ENCODE peak calls at places on chromosomes 16 and 17, in six cellular contexts. V, K, B, S, T and H are unnamed samples.

GRCh38 chr16:57801856-57802634 is at the start of gene KIFC3:
- DNase-seq in S (peak), K (peak), B (peak), V (no peak), T (peak), H (peak)

GRCh38 chr17:80847506-80848230 is 144.0 kb upstream of the CHMP6 start:
- DNase-seq in V (no peak), T (no peak), S (no peak), B (no peak), K (no peak), H (no peak)

GRCh38 chr16:77971306-77972131 is 50.8 kb upstream of the CLEC3A start:
- DNase-seq in K (peak), S (peak), T (peak), V (no peak), B (peak), H (peak)

GRCh38 chr17:11882716-11883115 is 114.6 kb downstream of the ZNF18 start:
- DNase-seq in K (no peak), B (no peak), V (no peak), T (no peak), S (no peak), H (no peak)

GRCh38 chr17:51739245-51739886 is 419.1 kb downstream of the CA10 start:
- DNase-seq in T (no peak), B (no peak), S (no peak), K (no peak), V (no peak), H (no peak)

GRCh38 chr16:15811778-15812750 is 44.8 kb downstream of the MYH11 start:
- DNase-seq in T (peak), S (no peak), K (no peak), B (peak), V (peak), H (no peak)

GRCh38 chr16:51731160-51731559 is 580.1 kb upstream of the SALL1 start:
- DNase-seq in V (no peak), B (no peak), S (no peak), T (no peak), K (no peak), H (no peak)

GRCh38 chr17:74011963-74012362 is 191.5 kb upstream of the RPL38 start:
- DNase-seq in S (no peak), V (no peak), B (no peak), T (no peak), K (no peak), H (no peak)

GRCh38 chr17:34739386-34739785 is 160.0 kb downstream of the TMEM132E start:
- DNase-seq in B (no peak), S (no peak), V (no peak), K (no peak), T (no peak), H (no peak)

GRCh38 chr16:68433316-68433715 is 15.0 kb downstream of the SMPD3 start:
- DNase-seq in K (no peak), B (no peak), V (no peak), T (no peak), S (no peak), H (no peak)

GRCh38 chr16:56985288-56985961 is 3.9 kb upstream of the NLRC5 start:
- DNase-seq in V (peak), T (peak), S (no peak), B (peak), K (peak), H (no peak)

GRCh38 chr16:46949216-46949892 is 24.1 kb downstream of the DNAJA2 start:
- DNase-seq in T (no peak), S (no peak), K (no peak), V (no peak), B (no peak), H (no peak)

GRCh38 chr16:89618114-89618999 is 4.9 kb downstream of the DPEP1 start:
- DNase-seq in K (no peak), S (no peak), T (no peak), B (peak), V (no peak), H (no peak)

GRCh38 chr17:7886227-7887037 is 2.2 kb upstream of the CHD3 start:
- DNase-seq in B (peak), S (peak), V (no peak), K (peak), T (peak), H (peak)

GRCh38 chr16:19411298-19411697 is 6.4 kb upstream of the TMC5 start:
- DNase-seq in K (no peak), V (no peak), T (no peak), B (no peak), S (no peak), H (no peak)

GRCh38 chr16:66168777-66169176 is 197.7 kb upstream of the CDH5 start:
- DNase-seq in S (no peak), K (no peak), B (no peak), V (no peak), T (no peak), H (no peak)

GRCh38 chr16:23026777-23027362 is 122.4 kb downstream of the USP31 start:
- DNase-seq in V (no peak), T (peak), S (no peak), B (peak), K (no peak), H (no peak)

GRCh38 chr16:18969855-18970240 is 13.9 kb upstream of the TMC7 start:
- DNase-seq in K (no peak), S (no peak), T (no peak), V (no peak), B (no peak), H (no peak)

GRCh38 chr17:45719335-45720071 is 64.6 kb upstream of the CRHR1 start:
- DNase-seq in T (peak), K (no peak), B (peak), S (no peak), V (peak), H (no peak)

GRCh38 chr16:50310308-50311133 is 44.2 kb downstream of the ADCY7 start:
- DNase-seq in B (no peak), V (no peak), S (peak), T (no peak), K (no peak), H (no peak)

GRCh38 chr16:64035337-64035736 is 1086.5 kb downstream of the CDH11 start:
- DNase-seq in K (no peak), T (no peak), B (no peak), S (no peak), V (no peak), H (no peak)

GRCh38 chr17:49404371-49404770 is 10.3 kb downstream of the PHB1 start:
- DNase-seq in B (no peak), K (no peak), S (peak), V (no peak), T (no peak), H (no peak)

GRCh38 chr17:19672009-19672837 is 23.7 kb downstream of the ALDH3A2 start:
- DNase-seq in S (no peak), V (no peak), B (no peak), K (peak), T (no peak), H (no peak)

GRCh38 chr16:75996491-75996890 is 270.2 kb upstream of the CPHXL start:
- DNase-seq in B (no peak), S (no peak), K (no peak), V (no peak), T (no peak), H (no peak)

GRCh38 chr17:81018044-81018802 is 16.7 kb upstream of the BAIAP2 start:
- DNase-seq in B (peak), T (peak), K (no peak), S (no peak), V (no peak), H (no peak)

GRCh38 chr17:79706931-79707382 is 23.8 kb upstream of the ENPP7 start:
- DNase-seq in V (no peak), B (peak), S (no peak), T (no peak), K (no peak), H (no peak)

GRCh38 chr17:34117332-34117731 is 137.8 kb upstream of the CCL2 start:
- DNase-seq in S (no peak), V (no peak), T (no peak), B (no peak), K (no peak), H (no peak)

GRCh38 chr17:16584273-16584995 is 15.4 kb upstream of the ZNF287 start:
- DNase-seq in V (peak), T (peak), B (peak), S (peak), K (peak), H (peak)

GRCh38 chr16:10225653-10226052 is 43.4 kb upstream of the GRIN2A start:
- DNase-seq in S (no peak), K (no peak), B (no peak), T (no peak), V (no peak), H (no peak)

GRCh38 chr16:67278773-67279295 is 498 bp upstream of the PLEKHG4 start:
- DNase-seq in K (peak), T (no peak), V (no peak), S (no peak), B (no peak), H (peak)

GRCh38 chr17:76420356-76421053 is 32.4 kb downstream of the UBE2O start:
- DNase-seq in B (no peak), T (no peak), S (no peak), V (no peak), K (no peak), H (no peak)

GRCh38 chr17:78206298-78206697 is 7.8 kb upstream of the BIRC5 start:
- DNase-seq in B (no peak), T (no peak), S (no peak), V (no peak), K (no peak), H (no peak)
- TF ChIP-seq CTCF in B (peak), T (peak), S (no peak), V (no peak), K (no peak), H (peak)

GRCh38 chr17:50603340-50603739 is 31.3 kb upstream of the ABCC3 start:
- DNase-seq in V (no peak), T (no peak), K (no peak), S (no peak), B (no peak), H (no peak)
- TF ChIP-seq CTCF in V (peak), T (peak), K (no peak), S (no peak), B (no peak), H (no peak)

DNA sequence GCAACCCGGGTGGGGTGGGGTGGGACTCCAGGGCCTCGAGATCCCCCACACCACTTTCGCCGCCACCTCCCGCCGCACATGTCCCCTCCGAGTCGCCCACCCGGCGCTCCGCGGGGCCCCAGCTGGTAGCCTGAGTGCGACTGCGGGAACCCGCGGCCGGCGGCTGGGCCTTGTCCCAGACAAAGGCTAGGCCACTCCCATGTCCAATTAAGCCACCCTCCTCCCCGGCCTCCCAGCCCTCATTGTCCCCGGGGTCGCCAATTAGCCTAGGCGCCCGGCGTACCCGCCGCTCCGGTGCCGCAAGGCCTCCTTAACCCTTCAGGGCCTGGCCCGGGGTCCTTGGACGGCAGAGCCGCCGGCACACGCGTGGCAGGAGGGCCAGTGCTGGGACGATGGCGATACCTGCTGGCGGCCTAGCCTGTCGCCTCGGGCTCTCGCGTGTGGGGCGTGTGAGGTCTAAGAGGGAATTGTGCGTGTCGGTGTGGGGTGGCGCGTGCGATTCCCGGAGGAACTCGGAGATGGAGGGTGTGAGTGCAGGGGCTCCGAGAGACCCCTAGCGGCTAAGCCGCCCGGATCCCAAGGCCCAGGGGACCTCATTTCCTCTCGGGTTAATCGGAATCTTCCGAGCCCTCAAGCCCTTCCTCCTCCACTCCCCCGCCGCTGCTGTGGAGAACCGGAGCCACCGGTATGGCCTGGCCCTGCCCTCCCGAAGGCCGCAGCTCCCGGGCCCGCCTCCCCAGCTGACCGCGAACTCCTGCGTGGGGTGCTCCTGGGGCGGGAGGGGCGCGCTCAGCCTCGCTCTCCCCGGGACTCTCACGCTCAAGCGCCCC is 11.7 kb downstream of the TBX2 start:
- DNase-seq in V (no peak), S (peak), K (peak), B (peak), T (peak), H (peak)
- TF ChIP-seq CTCF in V (peak), S (peak), K (peak), B (peak), T (peak), H (no peak)

GRCh38 chr17:40445769-40446468 is 2.7 kb downstream of the IGFBP4 start:
- DNase-seq in S (no peak), T (no peak), V (no peak), B (peak), K (no peak), H (no peak)
- TF ChIP-seq CTCF in S (no peak), T (no peak), V (peak), B (no peak), K (no peak), H (no peak)

DNA sequence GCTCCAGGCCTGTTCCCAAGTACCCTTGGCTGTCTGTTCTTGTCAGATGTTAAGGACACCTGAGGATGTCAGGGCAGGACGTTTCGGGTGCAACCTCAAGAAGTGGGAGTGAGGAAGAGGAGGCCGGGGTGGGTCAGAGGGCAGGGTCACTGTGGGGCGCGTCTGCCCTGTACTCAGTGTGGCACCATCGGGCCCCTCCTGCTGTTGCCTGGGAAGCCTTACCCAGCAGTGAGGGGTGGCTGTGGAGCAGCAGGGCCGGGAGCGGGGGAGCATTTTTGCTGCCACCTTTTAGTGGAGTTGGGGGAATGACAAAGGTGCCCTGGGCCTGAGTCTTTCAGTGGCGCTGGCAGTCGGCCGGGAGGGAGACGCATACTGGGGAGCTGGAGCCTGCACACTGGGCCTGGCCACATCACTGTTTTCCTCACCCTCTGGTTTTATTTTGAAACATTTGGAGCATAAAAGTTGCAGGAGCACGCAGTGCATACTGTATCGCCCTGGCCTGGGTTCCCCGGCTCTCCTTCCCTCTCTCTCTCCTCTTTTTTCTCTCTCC is 11.1 kb upstream of the FLYWCH1 start:
- DNase-seq in K (no peak), T (no peak), B (no peak), V (no peak), S (no peak), H (no peak)
- TF ChIP-seq CTCF in K (no peak), T (no peak), B (no peak), V (no peak), S (no peak), H (no peak)

GRCh38 chr17:2092253-2092652 is 37.4 kb downstream of the HIC1 start:
- DNase-seq in S (no peak), B (no peak), V (no peak), T (no peak), K (no peak), H (no peak)
- TF ChIP-seq CTCF in S (no peak), B (no peak), V (no peak), T (no peak), K (no peak), H (no peak)

DNA sequence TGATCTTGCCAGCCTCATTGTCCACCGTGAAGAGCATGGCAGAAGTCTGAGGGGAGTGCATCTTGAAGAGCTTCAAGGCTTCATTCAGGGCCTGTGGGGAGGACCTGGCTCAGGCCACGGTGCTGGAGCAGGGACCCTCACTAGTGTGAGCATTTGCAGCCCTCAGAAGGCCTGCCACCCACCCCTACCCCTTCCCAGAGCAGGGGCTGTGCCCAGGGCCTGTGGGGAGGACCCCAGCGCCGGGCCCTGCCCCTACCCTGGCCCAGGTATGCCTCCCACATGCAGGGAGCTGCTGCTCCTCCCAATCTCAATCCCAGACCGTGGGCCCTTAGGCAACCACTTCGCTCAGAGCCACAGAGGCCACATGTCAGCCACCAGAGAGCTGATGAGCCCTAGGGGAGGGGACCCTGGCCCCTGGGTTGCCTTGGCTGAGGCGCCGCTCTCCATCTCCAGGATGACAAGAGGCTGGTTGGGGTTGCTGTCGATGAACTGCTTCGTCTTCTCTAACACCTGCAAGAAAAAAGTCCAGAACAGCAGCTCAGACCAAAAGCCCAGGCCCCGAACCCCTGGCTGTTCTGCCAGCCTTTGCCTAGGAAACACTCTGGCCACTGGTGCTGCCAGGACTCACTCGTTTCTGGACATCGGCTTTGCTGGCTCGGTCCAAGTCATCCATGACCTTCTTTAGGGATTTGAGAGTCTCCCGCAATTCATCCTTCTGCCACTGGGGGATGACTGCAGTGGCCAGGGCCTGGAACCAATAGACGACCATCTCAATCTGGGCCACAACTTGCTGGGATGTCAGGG is 1.8 kb upstream of the EXOSC6 start:
- DNase-seq in B (peak), T (peak), K (peak), V (no peak), S (no peak), H (no peak)
- TF ChIP-seq CTCF in B (peak), T (peak), K (peak), V (peak), S (peak), H (peak)

DNA sequence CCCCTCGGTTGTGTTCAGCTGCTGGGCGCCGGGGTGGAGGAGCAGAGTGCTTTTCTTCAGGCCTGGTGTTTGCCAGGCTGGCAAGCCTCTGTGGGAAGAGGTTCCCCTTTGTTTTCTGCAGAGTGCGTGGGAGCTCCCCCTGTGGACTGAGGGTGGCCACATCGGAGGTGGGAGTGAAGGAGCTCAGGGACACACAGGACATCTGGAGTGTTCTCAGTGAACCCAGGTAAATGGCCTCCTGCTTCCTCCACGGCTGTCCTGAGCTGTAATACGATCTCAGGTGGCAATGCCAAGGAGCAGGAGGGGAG is 39.2 kb upstream of the IRF8 start:
- DNase-seq in S (no peak), V (no peak), T (no peak), B (no peak), K (no peak), H (no peak)
- TF ChIP-seq CTCF in S (no peak), V (no peak), T (no peak), B (no peak), K (no peak), H (no peak)